ENCODE peak calls at places on chromosome 5, in seven cellular contexts. B, W, C, I, F, M and H are unnamed samples.
A peak's percentile ranks its signal among the peaks of the same experiment; 100 is the strongest.

GRCh38 chr5:92641031-92641962 is 939.7 kb downstream of the NR2F1-AS1 start:
- DNase-seq in B (peak; percentile 24), W (peak; percentile 68), C (peak; percentile 94), I (peak; percentile 22), F (no peak), M (no peak), H (peak; percentile 44)

GRCh38 chr5:122163151-122164069 is 34.1 kb downstream of the ZNF474 start:
- DNase-seq in B (no peak), W (peak; percentile 94), C (no peak), I (no peak), F (no peak), M (no peak), H (no peak)

GRCh38 chr5:157827429-157827828 is 31.5 kb downstream of the CLINT1 start:
- DNase-seq in B (no peak), W (peak; percentile 39), C (no peak), I (no peak), F (no peak), M (no peak), H (no peak)

GRCh38 chr5:474826-475661 is 32.1 kb downstream of the EXOC3 start:
- DNase-seq in B (peak; percentile 49), W (peak; percentile 19), C (no peak), I (no peak), F (no peak), M (no peak), H (no peak)

GRCh38 chr5:10289353-10289752 is 18.3 kb downstream of the CMBL start:
- DNase-seq in B (no peak), W (no peak), C (no peak), I (peak; percentile 29), F (no peak), M (no peak), H (no peak)

GRCh38 chr5:178695560-178695959 is 34.9 kb downstream of the ZNF354A start:
- DNase-seq in B (no peak), W (no peak), C (no peak), I (no peak), F (peak; percentile 80), M (no peak), H (no peak)

GRCh38 chr5:1792842-1793266 is 6.8 kb downstream of the MRPL36 start:
- DNase-seq in B (no peak), W (peak; percentile 90), C (no peak), I (peak; percentile 98), F (peak; percentile 92), M (peak; percentile 61), H (peak; percentile 98)

GRCh38 chr5:124706041-124706440 is 40.4 kb downstream of the ZNF608 start:
- DNase-seq in B (no peak), W (no peak), C (no peak), I (no peak), F (no peak), M (no peak), H (peak; percentile 66)

GRCh38 chr5:107361945-107362344 is 308.8 kb downstream of the EFNA5 start:
- DNase-seq in B (no peak), W (no peak), C (no peak), I (no peak), F (peak; percentile 5), M (no peak), H (peak; percentile 28)

GRCh38 chr5:73482383-73483193 is 15.7 kb upstream of the BTF3 start:
- DNase-seq in B (no peak), W (peak; percentile 51), C (no peak), I (no peak), F (no peak), M (no peak), H (no peak)

GRCh38 chr5:176541338-176542134 is 4.3 kb upstream of the RNF44 start:
- DNase-seq in B (peak; percentile 60), W (no peak), C (no peak), I (peak; percentile 68), F (peak; percentile 74), M (peak; percentile 62), H (peak; percentile 64)

GRCh38 chr5:139637438-139638089 is 10.6 kb upstream of the CXXC5 start:
- DNase-seq in B (peak; percentile 84), W (peak; percentile 82), C (no peak), I (peak; percentile 83), F (peak; percentile 50), M (peak; percentile 20), H (peak; percentile 87)

GRCh38 chr5:36744678-36745659 is 131.6 kb upstream of the NIPBL start:
- DNase-seq in B (peak; percentile 82), W (peak; percentile 89), C (peak; percentile 99), I (peak; percentile 62), F (peak; percentile 67), M (no peak), H (peak; percentile 65)

GRCh38 chr5:138352722-138353549 is 451 bp downstream of the KDM3B start:
- DNase-seq in B (peak; percentile 67), W (peak; percentile 70), C (peak; percentile 59), I (peak; percentile 58), F (peak; percentile 85), M (peak; percentile 71), H (peak; percentile 79)

GRCh38 chr5:111126896-111127295 is 34.7 kb downstream of the WDR36 start:
- DNase-seq in B (no peak), W (no peak), C (no peak), I (no peak), F (no peak), M (no peak), H (no peak)

GRCh38 chr5:171129308-171129707 is 179.7 kb upstream of the TLX3 start:
- DNase-seq in B (no peak), W (no peak), C (no peak), I (no peak), F (no peak), M (no peak), H (no peak)

GRCh38 chr5:114387433-114387832 is 25.6 kb downstream of the KCNN2 start:
- DNase-seq in B (no peak), W (no peak), C (no peak), I (no peak), F (no peak), M (no peak), H (no peak)

GRCh38 chr5:132060501-132061161 is at the start of gene IL3:
- DNase-seq in B (no peak), W (no peak), C (no peak), I (no peak), F (no peak), M (no peak), H (no peak)

GRCh38 chr5:131379723-131380122 is 115.9 kb downstream of the CDC42SE2 start:
- DNase-seq in B (no peak), W (peak; percentile 60), C (no peak), I (peak; percentile 88), F (peak; percentile 36), M (peak; percentile 69), H (peak; percentile 86)